ENCODE peak calls at places on chromosome 12, in eight cellular contexts. C, P, F, W, D, Z, S and I are unnamed samples.

GRCh38 chr12:3241621-3242020 is 164.4 kb downstream of the TSPAN9 start:
- DNase-seq in C (peak), P (no peak), F (no peak), W (no peak), D (no peak), Z (no peak), S (no peak), I (no peak)

GRCh38 chr12:102539651-102540553 is 59.5 kb upstream of the IGF1 start:
- DNase-seq in C (peak), P (no peak), F (no peak), W (no peak), D (no peak), Z (no peak), S (no peak), I (no peak)

GRCh38 chr12:54378791-54379400 is 5.6 kb downstream of the ZNF385A start:
- DNase-seq in C (peak), P (no peak), F (peak), W (no peak), D (peak), Z (no peak), S (peak), I (peak)

GRCh38 chr12:111705672-111706071 is 19.8 kb downstream of the ACAD10 start:
- DNase-seq in C (no peak), P (no peak), F (no peak), W (no peak), D (no peak), Z (no peak), S (no peak), I (no peak)

GRCh38 chr12:8914716-8915526 is 612 bp downstream of the PHC1 start:
- DNase-seq in C (peak), P (peak), F (peak), W (peak), D (peak), Z (no peak), S (peak), I (peak)

GRCh38 chr12:61355105-61355504 is 905.1 kb upstream of the USP15 start:
- DNase-seq in C (no peak), P (no peak), F (no peak), W (no peak), D (no peak), Z (no peak), S (no peak), I (no peak)

GRCh38 chr12:104656921-104657320 is 200.2 kb downstream of the CHST11 start:
- DNase-seq in C (no peak), P (no peak), F (no peak), W (no peak), D (no peak), Z (no peak), S (no peak), I (no peak)

GRCh38 chr12:39476894-39477293 is 34.0 kb upstream of the KIF21A start:
- DNase-seq in C (no peak), P (no peak), F (no peak), W (no peak), D (no peak), Z (no peak), S (no peak), I (no peak)

DNA sequence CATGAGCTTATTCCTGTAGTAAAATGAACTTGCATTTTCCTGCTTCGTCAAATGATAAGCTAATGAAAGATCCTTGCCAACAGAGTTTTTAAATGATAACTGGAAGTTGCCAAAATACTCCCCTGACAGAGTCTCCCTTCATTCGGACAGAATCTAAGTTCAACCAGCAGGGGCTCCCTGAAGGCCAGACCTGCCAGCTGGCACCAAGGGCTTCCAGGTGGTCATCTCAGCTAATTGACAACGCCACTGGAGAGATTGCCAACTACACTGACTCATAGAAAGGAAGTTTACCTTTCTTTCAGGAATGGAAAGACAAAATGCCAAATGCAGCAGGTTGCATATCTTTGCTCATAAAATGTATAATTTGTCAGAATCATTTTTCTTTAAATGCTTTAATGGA is 462.8 kb downstream of the GXYLT1 start:
- DNase-seq in C (no peak), P (no peak), F (no peak), W (no peak), D (no peak), Z (no peak), S (no peak), I (no peak)
- TF ChIP-seq CTCF in C (no peak), P (no peak), F (no peak), W (no peak), D (no peak), Z (no peak), S (no peak), I (no peak)

DNA sequence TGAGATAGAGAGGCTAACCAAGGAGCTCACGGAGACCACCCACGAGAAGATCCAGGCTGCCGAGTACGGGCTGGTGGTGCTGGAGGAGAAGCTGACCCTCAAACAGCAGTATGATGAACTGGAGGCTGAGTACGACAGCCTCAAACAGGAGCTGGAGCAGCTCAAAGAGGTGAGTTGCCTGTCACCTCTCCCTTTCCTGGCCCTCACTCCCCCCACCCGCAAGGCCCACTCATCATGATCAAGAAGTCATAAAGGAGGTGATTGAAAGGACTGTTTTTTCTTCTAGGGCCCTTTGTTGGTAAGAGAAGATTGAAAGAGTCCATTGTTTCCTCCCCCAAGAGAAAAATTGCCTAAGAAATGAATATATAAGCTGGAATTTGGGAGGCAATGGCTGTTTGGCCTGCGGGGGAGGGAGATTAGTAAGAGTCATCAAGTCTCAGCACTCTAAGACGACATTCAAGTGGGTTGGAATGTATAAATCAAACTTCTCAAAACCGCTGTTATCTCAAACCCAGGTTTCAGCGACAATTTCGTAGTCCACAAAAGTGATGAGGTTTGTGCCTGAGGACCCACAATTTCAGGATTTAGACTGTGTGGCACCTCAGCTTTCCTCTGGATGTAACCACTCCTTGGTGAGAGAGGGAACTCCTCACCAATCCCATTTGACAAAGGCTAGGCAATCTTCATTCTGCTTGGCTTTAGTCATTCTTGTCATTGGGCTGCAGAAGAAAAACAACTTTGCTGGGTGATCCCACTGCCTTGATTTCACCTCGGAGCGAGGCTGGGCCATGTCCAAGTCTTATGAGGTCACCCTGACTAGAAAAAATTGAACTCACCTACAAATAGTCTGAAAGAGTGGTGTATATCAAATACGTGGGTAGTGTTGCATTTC is 975 bp downstream of the BICD1 start:
- DNase-seq in C (peak), P (no peak), F (peak), W (no peak), D (no peak), Z (peak), S (no peak), I (no peak)
- TF ChIP-seq POLR2AphosphoS5 in C (no peak), P (no peak), F (no peak), W (no peak), D (no peak), Z (no peak), S (no peak), I (no peak)

GRCh38 chr12:25958254-25959068 is at the start of gene RASSF8:
- DNase-seq in C (peak), P (peak), F (peak), W (peak), D (peak), Z (no peak), S (peak), I (peak)

GRCh38 chr12:25957898-25958253 is 606 bp upstream of the RASSF8 start:
- DNase-seq in C (no peak), P (no peak), F (no peak), W (no peak), D (no peak), Z (no peak), S (no peak), I (no peak)

GRCh38 chr12:25960926-25961325 is 2.4 kb downstream of the RASSF8 start:
- DNase-seq in C (no peak), P (no peak), F (no peak), W (no peak), D (no peak), Z (no peak), S (no peak), I (no peak)

GRCh38 chr12:25960176-25960575 is 1.7 kb downstream of the RASSF8 start:
- DNase-seq in C (no peak), P (no peak), F (no peak), W (no peak), D (no peak), Z (no peak), S (peak), I (no peak)

GRCh38 chr12:25959069-25959961 is 833 bp downstream of the RASSF8 start:
- DNase-seq in C (no peak), P (peak), F (peak), W (peak), D (peak), Z (no peak), S (peak), I (peak)
- TF ChIP-seq POLR2A in C (no peak), P (no peak), F (peak), W (peak), D (no peak), Z (no peak), S (peak), I (no peak)

GRCh38 chr12:108797677-108798076 is 59.7 kb downstream of the SSH1 start:
- DNase-seq in C (no peak), P (no peak), F (no peak), W (no peak), D (no peak), Z (no peak), S (no peak), I (no peak)
- TF ChIP-seq CTCF in C (no peak), P (no peak), F (no peak), W (no peak), D (no peak), Z (no peak), S (no peak), I (no peak)

DNA sequence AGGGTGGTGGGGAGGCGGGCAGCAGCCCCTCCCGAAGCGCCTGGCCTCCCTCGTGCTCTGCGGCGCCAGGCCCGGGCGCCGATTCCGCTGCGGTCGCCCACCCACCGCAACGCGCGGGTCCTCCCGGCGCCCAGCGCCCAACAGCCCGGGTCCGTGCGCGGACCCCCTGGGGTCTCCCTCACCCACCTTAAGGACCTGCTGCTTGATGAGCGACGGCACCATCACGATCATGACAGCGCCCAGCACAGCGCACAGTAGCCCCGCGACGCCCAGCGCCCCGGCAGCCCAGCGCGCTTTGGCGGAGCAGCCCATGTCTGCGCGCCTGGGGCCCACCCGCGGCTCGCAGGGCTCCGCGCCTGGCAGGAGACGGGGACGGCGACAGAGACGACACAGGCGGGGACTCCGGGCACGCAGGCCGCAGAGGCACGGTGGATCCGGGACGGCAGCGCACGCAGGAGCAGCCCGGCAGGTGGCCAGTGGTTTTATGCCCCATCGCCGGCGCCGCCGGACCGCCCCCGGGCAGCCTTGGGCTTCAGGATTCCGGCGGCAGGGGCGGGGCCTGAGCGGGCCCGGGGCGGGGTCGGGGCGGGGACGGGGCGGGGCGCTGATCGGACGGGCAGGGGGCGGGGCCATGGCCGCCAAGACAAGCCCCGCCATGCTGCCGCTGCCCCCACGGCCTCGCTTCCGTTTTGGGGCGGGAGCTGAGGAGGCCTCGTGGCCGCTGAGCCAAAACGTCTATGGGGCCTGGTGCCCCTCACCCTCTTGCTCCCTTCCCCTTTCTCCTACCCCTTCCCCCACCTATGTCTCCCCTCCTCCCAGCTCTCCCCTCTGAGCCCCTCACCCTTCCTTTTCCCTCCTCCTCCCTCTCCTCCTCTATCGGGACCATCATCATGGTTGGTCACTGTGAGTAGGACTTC is at the start of gene SCARB1:
- DNase-seq in C (peak), P (peak), F (peak), W (peak), D (peak), Z (peak), S (peak), I (peak)
- TF ChIP-seq POLR2AphosphoS5 in C (peak), P (peak), F (peak), W (no peak), D (no peak), Z (peak), S (peak), I (peak)

GRCh38 chr12:124856132-124856841 is 7.4 kb downstream of the SCARB1 start:
- DNase-seq in C (no peak), P (no peak), F (no peak), W (no peak), D (no peak), Z (no peak), S (no peak), I (no peak)
- TF ChIP-seq POLR2A in C (peak), P (no peak), F (no peak), W (no peak), D (no peak), Z (no peak), S (no peak), I (no peak)

GRCh38 chr12:87853448-87854003 is 175.7 kb downstream of the C12orf50 start:
- DNase-seq in C (no peak), P (no peak), F (no peak), W (no peak), D (no peak), Z (no peak), S (no peak), I (no peak)
- TF ChIP-seq CTCF in C (no peak), P (no peak), F (no peak), W (no peak), D (no peak), Z (no peak), S (no peak), I (no peak)

DNA sequence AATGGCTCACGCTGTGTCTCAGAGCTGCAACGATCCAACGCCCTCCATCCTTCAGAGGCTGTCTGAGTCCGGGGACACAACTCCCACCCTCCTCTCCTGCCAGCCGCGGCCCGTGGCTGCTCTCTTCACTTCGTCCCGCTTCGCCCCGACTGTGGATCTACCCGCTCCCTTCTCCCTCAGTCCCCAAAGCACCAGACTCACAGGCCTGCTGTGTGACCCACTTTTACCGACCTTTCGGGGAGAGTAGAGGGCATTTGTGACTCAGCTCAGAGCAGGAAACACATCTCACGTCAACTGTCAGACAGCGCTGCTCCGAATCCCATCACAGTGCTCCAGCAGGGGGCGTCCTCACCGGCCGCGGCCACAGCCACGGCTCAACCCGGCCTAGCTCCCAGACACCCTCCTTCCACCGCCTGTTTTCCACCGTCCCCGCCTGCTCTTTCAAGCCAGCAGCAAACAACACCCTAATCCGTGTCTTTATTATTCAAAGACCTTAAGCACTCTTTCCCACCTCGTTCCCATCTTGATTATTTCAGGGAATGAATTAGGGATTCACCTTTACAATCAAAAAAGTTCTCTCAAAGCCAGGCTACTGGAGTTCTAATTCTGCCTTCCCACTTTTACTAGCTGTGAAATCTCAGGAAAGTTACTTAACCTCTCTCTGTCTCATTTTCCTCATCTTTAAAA is 5.0 kb upstream of the AQP2 start:
- DNase-seq in C (peak), P (peak), F (peak), W (peak), D (peak), Z (peak), S (peak), I (peak)
- TF ChIP-seq POLR2AphosphoS5 in C (no peak), P (peak), F (no peak), W (no peak), D (no peak), Z (peak), S (no peak), I (no peak)

GRCh38 chr12:58607805-58608204 is 312.5 kb downstream of the LRIG3 start:
- DNase-seq in C (no peak), P (no peak), F (no peak), W (no peak), D (no peak), Z (no peak), S (no peak), I (no peak)
- TF ChIP-seq POLR2A in C (no peak), P (no peak), F (no peak), W (no peak), D (no peak), Z (no peak), S (no peak), I (no peak)